ENCODE peak calls at places on chromosomes 13 and 19, in nine cellular contexts. G is neuronal stem cell; L is BJ; H is dermis blood vessel endothelial cell; O is NCI-H345; Q is Kasumi-1; F is HTR-8/SVneo; S is CD4-positive, CD25-positive, alpha-beta regulatory T cell; V is cardiac fibroblast. J is an unnamed sample.

GRCh38 chr19:48487944-48488343 is 18.8 kb downstream of the CYTH2 start:
- DNase-seq in L (no peak), G (no peak), Q (no peak), O (no peak), H (peak; percentile 58), S (no peak), F (peak; percentile 88), V (peak; percentile 70), J (peak; percentile 74)

GRCh38 chr19:6260912-6261636 is 18.7 kb downstream of the MLLT1 start:
- DNase-seq in O (peak; percentile 10), F (peak; percentile 44), V (no peak), H (peak; percentile 71), L (no peak), S (peak; percentile 38), G (no peak), Q (peak; percentile 36), J (no peak)

GRCh38 chr19:55670280-55671053 is 4.6 kb upstream of the EPN1 start:
- DNase-seq in O (no peak), V (no peak), L (no peak), S (peak; percentile 27), G (no peak), F (no peak), Q (no peak), H (peak; percentile 35), J (no peak)

GRCh38 chr19:4449022-4449825 is 8.4 kb downstream of the UBXN6 start:
- DNase-seq in H (no peak), F (no peak), L (no peak), V (no peak), Q (no peak), O (no peak), G (no peak), S (no peak), J (no peak)

GRCh38 chr19:3123956-3124355 is 11.9 kb upstream of the GNA15 start:
- DNase-seq in Q (no peak), G (no peak), O (no peak), H (no peak), S (no peak), L (no peak), V (no peak), F (no peak), J (no peak)

GRCh38 chr19:3336680-3337523 is 29.5 kb upstream of the NFIC start:
- DNase-seq in S (no peak), G (no peak), L (no peak), Q (no peak), O (peak; percentile 62), V (peak; percentile 97), H (no peak), F (no peak), J (peak; percentile 68)

GRCh38 chr19:18972301-18972831 is 31.3 kb upstream of the HOMER3 start:
- DNase-seq in F (no peak), V (peak; percentile 86), Q (peak; percentile 67), G (no peak), S (no peak), L (no peak), O (no peak), H (peak; percentile 58), J (no peak)

GRCh38 chr19:656751-657559 is 6.1 kb downstream of the RNF126 start:
- DNase-seq in L (no peak), V (no peak), G (no peak), O (no peak), Q (no peak), S (no peak), H (no peak), F (no peak), J (no peak)

GRCh38 chr13:34939771-34940170 is 2.3 kb upstream of the NBEA start:
- DNase-seq in O (no peak), F (no peak), Q (no peak), S (no peak), H (no peak), G (no peak), V (no peak), L (no peak), J (no peak)

GRCh38 chr19:36482876-36483275 is 6.5 kb downstream of the ZNF566 start:
- DNase-seq in H (no peak), F (no peak), V (no peak), S (no peak), G (no peak), O (no peak), L (no peak), Q (no peak), J (no peak)

GRCh38 chr13:110425444-110425780 is 118.3 kb downstream of the COL4A2 start:
- DNase-seq in V (no peak), S (no peak), L (peak; percentile 91), G (no peak), O (no peak), H (peak; percentile 91), F (no peak), Q (no peak), J (no peak)

GRCh38 chr19:54201980-54202379 is 1.3 kb downstream of the RPS9 start:
- DNase-seq in G (no peak), V (no peak), O (no peak), H (no peak), F (no peak), S (no peak), Q (no peak), L (no peak), J (peak; percentile 23)

GRCh38 chr19:17405250-17406038 is at the start of gene BST2:
- DNase-seq in S (peak; percentile 85), O (no peak), G (no peak), Q (peak; percentile 94), F (peak; percentile 75), H (peak; percentile 68), L (no peak), V (peak; percentile 77), J (peak; percentile 75)

GRCh38 chr13:50485979-50486935 is 357.2 kb downstream of the DLEU7 start:
- DNase-seq in H (no peak), S (no peak), F (no peak), L (no peak), O (no peak), Q (no peak), G (no peak), V (peak; percentile 66), J (no peak)

GRCh38 chr19:30093966-30094770 is 152.1 kb downstream of the URI1 start:
- DNase-seq in O (no peak), F (no peak), S (no peak), H (no peak), L (no peak), Q (no peak), G (no peak), V (no peak), J (no peak)

GRCh38 chr13:73519720-73520119 is 460.9 kb downstream of the KLF5 start:
- DNase-seq in G (no peak), H (no peak), O (peak; percentile 55), Q (no peak), V (no peak), F (no peak), S (no peak), L (no peak), J (no peak)

GRCh38 chr13:32309812-32310706 is 5.1 kb downstream of the ZAR1L start:
- DNase-seq in F (no peak), V (peak; percentile 82), L (no peak), G (peak; percentile 41), S (peak; percentile 69), Q (peak; percentile 48), H (peak; percentile 81), O (peak; percentile 2), J (peak; percentile 63)

GRCh38 chr19:49894011-49894664 is 2.5 kb downstream of the IL4I1 start:
- DNase-seq in G (no peak), Q (no peak), S (no peak), L (no peak), F (no peak), V (no peak), O (no peak), H (no peak), J (no peak)

J was measured in kidney glomerular epithelial cell.